ENCODE peak calls at places on chromosomes 16 and 17, in five cellular contexts. One of them, this sample, is unnamed.

GRCh38 chr16:69116911-69117310 is 11.5 kb downstream of the HAS3 start:
- DNase-seq in neuronal stem cell: no peak
- DNase-seq in brain microvascular endothelial cell: no peak
- DNase-seq in bronchial epithelial cell: no peak
- DNase-seq in heart right ventricle: no peak
- DNase-seq in this sample: no peak

GRCh38 chr17:67359960-67360817 is 6.2 kb downstream of the PSMD12 start:
- DNase-seq in neuronal stem cell: no peak
- DNase-seq in bronchial epithelial cell: no peak
- DNase-seq in brain microvascular endothelial cell: no peak
- DNase-seq in heart right ventricle: no peak
- DNase-seq in this sample: no peak

GRCh38 chr16:85301171-85301690 is 189.0 kb upstream of the CIBAR2 start:
- DNase-seq in brain microvascular endothelial cell: no peak
- DNase-seq in neuronal stem cell: no peak
- DNase-seq in heart right ventricle: no peak
- DNase-seq in bronchial epithelial cell: no peak
- DNase-seq in this sample: no peak

GRCh38 chr16:84841787-84842300 is 22.1 kb downstream of the CRISPLD2 start:
- DNase-seq in heart right ventricle: no peak
- DNase-seq in neuronal stem cell: no peak
- DNase-seq in bronchial epithelial cell: peak; percentile 62
- DNase-seq in brain microvascular endothelial cell: no peak
- DNase-seq in this sample: no peak

GRCh38 chr16:18784917-18785623 is 5.1 kb downstream of the RPS15A start:
- DNase-seq in neuronal stem cell: no peak
- DNase-seq in bronchial epithelial cell: no peak
- DNase-seq in heart right ventricle: no peak
- DNase-seq in brain microvascular endothelial cell: no peak
- DNase-seq in this sample: no peak

GRCh38 chr17:21286771-21287702 is 2.5 kb downstream of the MAP2K3 start:
- DNase-seq in bronchial epithelial cell: peak; percentile 34
- DNase-seq in brain microvascular endothelial cell: no peak
- DNase-seq in neuronal stem cell: no peak
- DNase-seq in heart right ventricle: no peak
- DNase-seq in this sample: no peak

GRCh38 chr16:4886151-4886550 is 38.9 kb downstream of the UBN1 start:
- DNase-seq in heart right ventricle: no peak
- DNase-seq in neuronal stem cell: no peak
- DNase-seq in brain microvascular endothelial cell: no peak
- DNase-seq in bronchial epithelial cell: no peak
- DNase-seq in this sample: no peak

GRCh38 chr17:76493505-76494167 is 7.6 kb downstream of the RHBDF2 start:
- DNase-seq in bronchial epithelial cell: no peak
- DNase-seq in neuronal stem cell: no peak
- DNase-seq in heart right ventricle: no peak
- DNase-seq in brain microvascular endothelial cell: no peak
- DNase-seq in this sample: no peak

GRCh38 chr16:58366247-58367031 is 25.8 kb upstream of the GINS3 start:
- DNase-seq in neuronal stem cell: no peak
- DNase-seq in brain microvascular endothelial cell: peak; percentile 28
- DNase-seq in bronchial epithelial cell: peak; percentile 98
- DNase-seq in heart right ventricle: no peak
- DNase-seq in this sample: peak; percentile 28

GRCh38 chr17:42895185-42895555 is 5.4 kb upstream of the G6PC1 start:
- DNase-seq in neuronal stem cell: no peak
- DNase-seq in bronchial epithelial cell: peak; percentile 85
- DNase-seq in heart right ventricle: no peak
- DNase-seq in brain microvascular endothelial cell: peak; percentile 56
- DNase-seq in this sample: peak; percentile 41

GRCh38 chr16:85029413-85029794 is 1.8 kb downstream of the KIAA0513 start:
- DNase-seq in brain microvascular endothelial cell: no peak
- DNase-seq in bronchial epithelial cell: peak; percentile 65
- DNase-seq in neuronal stem cell: no peak
- DNase-seq in heart right ventricle: no peak
- DNase-seq in this sample: no peak

GRCh38 chr17:39706383-39706782 is 6.5 kb downstream of the ERBB2 start:
- DNase-seq in bronchial epithelial cell: no peak
- DNase-seq in neuronal stem cell: no peak
- DNase-seq in heart right ventricle: no peak
- DNase-seq in brain microvascular endothelial cell: no peak
- DNase-seq in this sample: no peak

GRCh38 chr17:52495646-52496045 is 337.1 kb upstream of the CA10 start:
- DNase-seq in bronchial epithelial cell: no peak
- DNase-seq in neuronal stem cell: no peak
- DNase-seq in heart right ventricle: no peak
- DNase-seq in brain microvascular endothelial cell: no peak
- DNase-seq in this sample: no peak

GRCh38 chr17:77802811-77803220 is 155.7 kb upstream of the TNRC6C start:
- DNase-seq in brain microvascular endothelial cell: peak; percentile 16
- DNase-seq in bronchial epithelial cell: no peak
- DNase-seq in heart right ventricle: peak; percentile 55
- DNase-seq in neuronal stem cell: peak; percentile 66
- DNase-seq in this sample: no peak

GRCh38 chr17:50637829-50638571 is 3.3 kb downstream of the ABCC3 start:
- DNase-seq in heart right ventricle: no peak
- DNase-seq in bronchial epithelial cell: peak; percentile 15
- DNase-seq in brain microvascular endothelial cell: no peak
- DNase-seq in neuronal stem cell: no peak
- DNase-seq in this sample: no peak

GRCh38 chr17:76940293-76940692 is 72.1 kb downstream of the MGAT5B start:
- DNase-seq in brain microvascular endothelial cell: no peak
- DNase-seq in neuronal stem cell: no peak
- DNase-seq in bronchial epithelial cell: no peak
- DNase-seq in heart right ventricle: no peak
- DNase-seq in this sample: no peak

GRCh38 chr17:41308251-41308917 is 725 bp downstream of the KRTAP16-1 start:
- DNase-seq in bronchial epithelial cell: peak; percentile 10
- DNase-seq in heart right ventricle: peak; percentile 34
- DNase-seq in brain microvascular endothelial cell: no peak
- DNase-seq in neuronal stem cell: no peak
- DNase-seq in this sample: no peak

GRCh38 chr17:81004336-81005015 is 12.8 kb downstream of the CHMP6 start:
- DNase-seq in brain microvascular endothelial cell: no peak
- DNase-seq in heart right ventricle: no peak
- DNase-seq in neuronal stem cell: no peak
- DNase-seq in bronchial epithelial cell: no peak
- DNase-seq in this sample: no peak

GRCh38 chr16:19186403-19186802 is 18.4 kb downstream of the SYT17 start:
- DNase-seq in bronchial epithelial cell: no peak
- DNase-seq in neuronal stem cell: no peak
- DNase-seq in heart right ventricle: no peak
- DNase-seq in brain microvascular endothelial cell: peak; percentile 6
- DNase-seq in this sample: no peak

GRCh38 chr17:64498308-64499203 is 1.7 kb upstream of the POLG2 start:
- DNase-seq in bronchial epithelial cell: no peak
- DNase-seq in neuronal stem cell: no peak
- DNase-seq in heart right ventricle: no peak
- DNase-seq in brain microvascular endothelial cell: no peak
- DNase-seq in this sample: no peak

GRCh38 chr17:41894791-41895331 is 23.9 kb downstream of the ACLY start:
- DNase-seq in brain microvascular endothelial cell: peak; percentile 55
- DNase-seq in heart right ventricle: no peak
- DNase-seq in neuronal stem cell: no peak
- DNase-seq in bronchial epithelial cell: peak; percentile 20
- DNase-seq in this sample: peak; percentile 61

GRCh38 chr16:56423584-56424403 is 1.6 kb downstream of the AMFR start:
- DNase-seq in brain microvascular endothelial cell: no peak
- DNase-seq in neuronal stem cell: no peak
- DNase-seq in bronchial epithelial cell: no peak
- DNase-seq in heart right ventricle: no peak
- DNase-seq in this sample: no peak

GRCh38 chr17:8821446-8822105 is 22.4 kb upstream of the MFSD6L start:
- DNase-seq in neuronal stem cell: no peak
- DNase-seq in heart right ventricle: no peak
- DNase-seq in brain microvascular endothelial cell: no peak
- DNase-seq in bronchial epithelial cell: no peak
- DNase-seq in this sample: no peak

GRCh38 chr17:35947156-35947585 is 3.7 kb upstream of the LYZL6 start:
- DNase-seq in heart right ventricle: peak; percentile 32
- DNase-seq in neuronal stem cell: peak; percentile 41
- DNase-seq in brain microvascular endothelial cell: peak; percentile 32
- DNase-seq in bronchial epithelial cell: peak; percentile 44
- DNase-seq in this sample: no peak

GRCh38 chr16:24539850-24540484 is 601 bp downstream of the RBBP6 start:
- DNase-seq in bronchial epithelial cell: no peak
- DNase-seq in brain microvascular endothelial cell: no peak
- DNase-seq in neuronal stem cell: no peak
- DNase-seq in heart right ventricle: peak; percentile 53
- DNase-seq in this sample: no peak

GRCh38 chr17:39818282-39819000 is 45.7 kb downstream of the IKZF3 start:
- DNase-seq in brain microvascular endothelial cell: no peak
- DNase-seq in heart right ventricle: no peak
- DNase-seq in bronchial epithelial cell: peak; percentile 13
- DNase-seq in neuronal stem cell: no peak
- DNase-seq in this sample: no peak

GRCh38 chr17:36017799-36018198 is at the start of gene CCL23:
- DNase-seq in heart right ventricle: no peak
- DNase-seq in bronchial epithelial cell: no peak
- DNase-seq in brain microvascular endothelial cell: no peak
- DNase-seq in neuronal stem cell: no peak
- DNase-seq in this sample: no peak

GRCh38 chr16:30785126-30786106 is 1.6 kb downstream of the ZNF629 start:
- DNase-seq in heart right ventricle: no peak
- DNase-seq in neuronal stem cell: no peak
- DNase-seq in brain microvascular endothelial cell: no peak
- DNase-seq in bronchial epithelial cell: no peak
- DNase-seq in this sample: no peak
- H3K4me3 ChIP-seq in heart right ventricle: peak overlapping the region; percentile 91
- H3K4me3 ChIP-seq in neuronal stem cell: peak overlapping the region; percentile 76
- H3K4me3 ChIP-seq in brain microvascular endothelial cell: peak overlapping the region; percentile 92
- H3K4me3 ChIP-seq in bronchial epithelial cell: peak overlapping the region; percentile 89
- H3K4me3 ChIP-seq in this sample: peak overlapping the region; percentile 94

GRCh38 chr17:62882284-62882683 is 74.2 kb upstream of the MARCHF10 start:
- DNase-seq in brain microvascular endothelial cell: no peak
- DNase-seq in heart right ventricle: no peak
- DNase-seq in bronchial epithelial cell: no peak
- DNase-seq in neuronal stem cell: no peak
- DNase-seq in this sample: no peak
- H3K4me3 ChIP-seq in brain microvascular endothelial cell: no peak overlapping the region
- H3K4me3 ChIP-seq in heart right ventricle: no peak overlapping the region
- H3K4me3 ChIP-seq in bronchial epithelial cell: no peak overlapping the region
- H3K4me3 ChIP-seq in neuronal stem cell: no peak overlapping the region
- H3K4me3 ChIP-seq in this sample: no peak overlapping the region

DNA sequence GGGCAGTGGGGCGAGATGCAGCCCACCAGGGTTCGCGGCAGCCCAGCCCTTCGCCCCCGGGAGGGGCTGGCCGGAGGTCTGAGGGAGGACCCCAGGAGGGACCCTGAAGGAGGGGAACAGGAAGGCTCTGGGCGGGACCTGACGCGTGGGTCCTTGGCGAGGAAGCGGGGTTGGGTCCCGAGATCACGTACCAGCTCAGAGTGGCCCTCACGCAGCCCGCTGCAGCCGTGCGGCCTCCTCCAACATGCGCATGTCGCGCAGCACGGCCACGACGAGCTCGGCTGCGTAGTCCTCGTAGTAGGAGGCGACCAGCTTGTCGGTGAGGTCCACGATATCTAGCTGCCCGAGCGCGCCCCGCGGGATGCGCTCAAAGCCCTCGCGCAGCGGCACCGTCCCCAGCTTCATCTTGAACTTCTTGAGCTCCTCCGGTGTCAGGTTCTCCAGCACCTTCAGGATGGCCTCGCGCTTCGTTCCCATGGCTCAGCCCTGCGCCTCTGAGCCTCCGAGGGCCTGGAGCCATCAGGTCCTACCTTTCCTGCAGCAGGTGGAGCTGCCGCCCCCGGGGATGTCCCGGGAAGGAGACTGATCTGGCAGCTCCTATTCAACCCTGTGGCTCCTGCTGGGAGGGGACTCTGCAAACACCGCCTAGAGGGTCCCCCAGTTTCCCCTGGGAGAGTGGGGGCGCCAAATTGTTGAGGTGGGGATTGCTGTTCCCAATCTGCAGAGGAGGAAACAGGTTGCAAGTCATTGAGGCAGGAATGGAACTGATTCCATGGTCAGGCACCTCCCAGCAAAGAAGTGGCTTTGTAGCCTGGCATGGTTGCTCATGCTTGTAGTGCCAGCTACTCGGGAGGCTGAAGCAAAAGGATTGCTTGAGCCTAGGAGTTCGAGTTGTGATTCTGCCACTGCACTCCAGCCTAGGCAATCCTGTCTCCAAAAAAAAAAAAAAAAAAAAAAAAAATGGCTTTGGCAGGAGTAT is at the start of gene PYDC1:
- DNase-seq in heart right ventricle: no peak
- DNase-seq in neuronal stem cell: no peak
- DNase-seq in bronchial epithelial cell: no peak
- DNase-seq in brain microvascular endothelial cell: no peak
- DNase-seq in this sample: no peak
- H3K4me3 ChIP-seq in heart right ventricle: peak within 1 kb of the TSS; percentile 51
- H3K4me3 ChIP-seq in neuronal stem cell: no peak within 1 kb of the TSS
- H3K4me3 ChIP-seq in bronchial epithelial cell: no peak within 1 kb of the TSS
- H3K4me3 ChIP-seq in brain microvascular endothelial cell: no peak within 1 kb of the TSS
- H3K4me3 ChIP-seq in this sample: peak within 1 kb of the TSS; percentile 51

GRCh38 chr17:13583996-13584700 is 17.6 kb downstream of the HS3ST3A1 start:
- DNase-seq in bronchial epithelial cell: no peak
- DNase-seq in brain microvascular endothelial cell: no peak
- DNase-seq in heart right ventricle: no peak
- DNase-seq in neuronal stem cell: no peak
- DNase-seq in this sample: no peak
- H3K4me3 ChIP-seq in bronchial epithelial cell: no peak overlapping the region
- H3K4me3 ChIP-seq in brain microvascular endothelial cell: no peak overlapping the region
- H3K4me3 ChIP-seq in heart right ventricle: no peak overlapping the region
- H3K4me3 ChIP-seq in neuronal stem cell: no peak overlapping the region
- H3K4me3 ChIP-seq in this sample: no peak overlapping the region

DNA sequence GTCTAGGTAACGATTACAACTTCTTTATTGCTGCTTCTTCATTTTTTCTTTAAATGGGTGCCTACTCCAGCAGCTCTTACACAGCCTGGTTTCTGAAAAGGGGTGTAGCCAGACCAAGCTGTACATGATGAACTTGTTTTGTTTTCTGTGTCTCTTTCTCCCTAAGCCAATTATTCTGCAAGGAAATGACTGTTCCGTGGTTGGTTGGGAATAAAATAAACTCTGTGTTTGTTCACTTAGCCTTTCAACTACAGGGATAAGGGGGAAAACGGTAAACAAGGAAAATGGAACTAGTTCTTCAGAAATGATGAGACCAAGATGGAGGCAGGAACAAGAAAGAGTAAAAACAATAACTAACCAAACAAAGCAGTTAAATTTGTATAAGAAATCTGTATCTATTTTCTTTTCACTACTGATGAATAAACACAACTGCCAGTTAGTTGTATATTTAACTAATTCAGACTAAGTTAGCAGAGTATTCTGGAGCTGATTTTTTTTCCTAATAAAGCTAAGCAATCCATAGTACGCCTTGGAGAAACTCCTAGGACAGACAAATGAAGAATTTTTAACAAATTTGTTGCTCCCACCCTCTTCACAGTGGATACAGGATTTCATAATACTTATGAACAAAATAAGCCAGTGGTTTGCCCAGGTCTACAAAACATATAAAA is at the start of gene ABCA6:
- DNase-seq in bronchial epithelial cell: peak; percentile 27
- DNase-seq in neuronal stem cell: no peak
- DNase-seq in heart right ventricle: no peak
- DNase-seq in brain microvascular endothelial cell: peak; percentile 25
- DNase-seq in this sample: peak; percentile 18
- H3K4me3 ChIP-seq in bronchial epithelial cell: no peak within 1 kb of the TSS
- H3K4me3 ChIP-seq in neuronal stem cell: no peak within 1 kb of the TSS
- H3K4me3 ChIP-seq in heart right ventricle: peak within 1 kb of the TSS; percentile 42
- H3K4me3 ChIP-seq in brain microvascular endothelial cell: no peak within 1 kb of the TSS
- H3K4me3 ChIP-seq in this sample: no peak within 1 kb of the TSS

GRCh38 chr17:74362811-74363498 is 1.3 kb upstream of the BTBD17 start:
- DNase-seq in bronchial epithelial cell: no peak
- DNase-seq in heart right ventricle: no peak
- DNase-seq in neuronal stem cell: no peak
- DNase-seq in brain microvascular endothelial cell: no peak
- DNase-seq in this sample: no peak
- H3K4me3 ChIP-seq in bronchial epithelial cell: no peak overlapping the region
- H3K4me3 ChIP-seq in heart right ventricle: no peak overlapping the region
- H3K4me3 ChIP-seq in neuronal stem cell: no peak overlapping the region
- H3K4me3 ChIP-seq in brain microvascular endothelial cell: no peak overlapping the region
- H3K4me3 ChIP-seq in this sample: no peak overlapping the region